ENCODE peak calls at places on chromosome 18, in five cellular contexts. B, Y, S, H and T are unnamed samples.

GRCh38 chr18:40976050-40976449 is 979.0 kb upstream of the PIK3C3 start:
- DNase-seq in Y (no peak), H (no peak), S (no peak), B (no peak), T (no peak)

GRCh38 chr18:47191956-47192355 is 15.8 kb upstream of the IER3IP1 start:
- DNase-seq in B (no peak), Y (peak), S (no peak), H (no peak), T (no peak)

GRCh38 chr18:7476386-7476785 is 90.7 kb upstream of the PTPRM start:
- DNase-seq in S (no peak), H (no peak), B (no peak), Y (no peak), T (no peak)

GRCh38 chr18:49161627-49162026 is 210.9 kb upstream of the SMAD7 start:
- DNase-seq in B (no peak), Y (no peak), S (no peak), H (peak), T (no peak)

GRCh38 chr18:20971886-20972267 is 139.7 kb downstream of the ROCK1 start:
- DNase-seq in H (peak), B (peak), S (peak), Y (peak), T (peak)

GRCh38 chr18:55300469-55301195 is 287.4 kb downstream of the TCF4 start:
- DNase-seq in Y (no peak), H (peak), S (no peak), B (peak), T (peak)

GRCh38 chr18:35526476-35527120 is 28.8 kb upstream of the INO80C start:
- DNase-seq in B (no peak), H (no peak), Y (no peak), S (no peak), T (peak)

GRCh38 chr18:12290086-12290485 is 18.0 kb upstream of the TUBB6 start:
- DNase-seq in Y (no peak), H (no peak), B (no peak), S (no peak), T (no peak)

GRCh38 chr18:52936931-52937330 is 596.9 kb downstream of the DCC start:
- DNase-seq in B (no peak), H (no peak), Y (no peak), S (no peak), T (no peak)

GRCh38 chr18:23054553-23054952 is 80.7 kb upstream of the CABLES1 start:
- DNase-seq in B (no peak), H (no peak), S (no peak), Y (no peak), T (no peak)

GRCh38 chr18:22332590-22332989 is 85.1 kb downstream of the CTAGE1 start:
- DNase-seq in H (no peak), Y (peak), B (peak), S (peak), T (peak)

GRCh38 chr18:44180683-44181082 is 500.0 kb upstream of the SETBP1 start:
- DNase-seq in Y (no peak), S (no peak), H (no peak), B (no peak), T (no peak)

GRCh38 chr18:54392621-54393023 is 34.9 kb downstream of the C18orf54 start:
- DNase-seq in H (peak), B (peak), S (peak), Y (peak), T (peak)

GRCh38 chr18:49682301-49683190 is 120.7 kb downstream of the LIPG start:
- DNase-seq in B (no peak), H (peak), S (no peak), Y (no peak), T (no peak)

GRCh38 chr18:63763831-63764600 is 11.2 kb upstream of the SERPINB7 start:
- DNase-seq in Y (no peak), S (no peak), H (no peak), B (no peak), T (no peak)

GRCh38 chr18:55869965-55870585 is 282.1 kb upstream of the TCF4 start:
- DNase-seq in S (no peak), Y (no peak), B (no peak), H (no peak), T (no peak)

GRCh38 chr18:73880387-73880786 is 267.2 kb downstream of the FBXO15 start:
- DNase-seq in B (no peak), Y (no peak), S (no peak), H (no peak), T (no peak)

GRCh38 chr18:56036673-56037072 is 448.7 kb upstream of the TCF4 start:
- DNase-seq in B (no peak), Y (no peak), H (no peak), S (no peak), T (no peak)

GRCh38 chr18:2351126-2351850 is 220.0 kb downstream of the METTL4 start:
- DNase-seq in Y (no peak), B (no peak), S (no peak), H (no peak), T (no peak)

GRCh38 chr18:55633032-55633431 is 45.0 kb upstream of the TCF4 start:
- DNase-seq in Y (no peak), B (no peak), H (no peak), S (no peak), T (no peak)

GRCh38 chr18:65897292-65897691 is 146.5 kb downstream of the CDH7 start:
- DNase-seq in Y (no peak), H (no peak), S (no peak), B (no peak), T (no peak)

GRCh38 chr18:61574665-61575064 is 241.4 kb downstream of the CDH20 start:
- DNase-seq in H (no peak), S (no peak), Y (no peak), B (no peak), T (no peak)

GRCh38 chr18:36697905-36698304 is 130.9 kb downstream of the TPGS2 start:
- DNase-seq in Y (no peak), S (no peak), B (no peak), H (no peak), T (no peak)

GRCh38 chr18:59957957-59958356 is 58.2 kb downstream of the PMAIP1 start:
- DNase-seq in Y (peak), H (peak), S (no peak), B (peak), T (no peak)

GRCh38 chr18:25279133-25279532 is 72.8 kb downstream of the ZNF521 start:
- DNase-seq in Y (no peak), S (no peak), B (no peak), H (no peak), T (no peak)

GRCh38 chr18:25278415-25278814 is 73.6 kb downstream of the ZNF521 start:
- DNase-seq in Y (no peak), S (no peak), H (no peak), B (no peak), T (no peak)

GRCh38 chr18:25281522-25281921 is 70.4 kb downstream of the ZNF521 start:
- DNase-seq in Y (no peak), H (no peak), S (no peak), B (no peak), T (no peak)

GRCh38 chr18:25279961-25280360 is 72.0 kb downstream of the ZNF521 start:
- DNase-seq in H (no peak), B (no peak), S (no peak), Y (no peak), T (no peak)

DNA sequence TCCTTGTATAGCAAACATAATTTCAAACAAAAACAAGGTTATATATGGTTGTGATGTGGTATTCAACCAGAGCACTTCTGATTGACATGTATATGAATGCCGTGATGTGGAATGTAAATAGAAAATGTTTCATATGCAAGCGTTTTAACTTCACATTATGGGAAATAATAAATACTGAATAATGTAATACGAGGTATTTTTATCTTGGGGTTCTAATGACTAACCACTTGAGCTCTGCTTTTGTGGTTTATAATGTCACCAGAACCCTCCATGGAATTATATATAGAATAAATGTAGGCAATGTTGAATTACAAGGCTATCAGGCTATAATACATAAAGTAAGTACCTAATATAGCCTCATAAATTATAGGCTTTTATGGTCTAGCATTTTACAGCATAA is 72.4 kb downstream of the ZNF521 start:
- DNase-seq in Y (no peak), B (no peak), S (no peak), H (no peak), T (no peak)
- TF ChIP-seq REST in Y (no peak), B (no peak), S (no peak), H (no peak), T (no peak)

DNA sequence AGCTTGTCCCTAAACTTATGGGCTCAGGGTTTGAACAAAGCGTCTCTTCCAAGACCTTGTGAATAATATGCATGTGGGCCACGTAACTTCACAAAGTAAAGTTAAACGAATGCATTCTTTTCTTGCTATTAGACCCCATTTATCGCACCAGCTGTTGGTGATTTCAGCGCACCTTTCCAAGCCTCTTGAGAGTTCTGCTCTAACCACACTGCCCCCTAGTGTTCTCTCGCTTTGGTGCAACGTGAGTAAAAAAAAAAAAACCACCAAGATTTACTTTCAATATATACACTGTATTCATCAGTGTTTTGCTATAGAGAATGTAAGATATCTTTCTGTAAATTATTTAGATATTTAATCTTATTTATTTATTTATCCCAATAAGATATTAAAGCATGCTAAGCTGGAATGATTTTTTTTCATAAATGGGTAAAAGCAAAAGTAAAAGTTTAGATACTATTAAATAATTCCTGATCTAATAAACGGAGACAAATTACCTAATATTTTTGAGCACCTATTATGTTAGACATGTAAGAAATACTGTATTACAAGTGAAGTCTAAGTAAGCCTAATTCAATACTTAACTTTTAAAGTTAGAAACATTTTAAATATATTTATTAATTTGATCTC is 459.5 kb downstream of the DLGAP1 start:
- DNase-seq in B (peak), Y (peak), S (no peak), H (peak), T (peak)
- H3K4me2 ChIP-seq in B (no peak), Y (no peak), S (peak), H (no peak), T (no peak)

DNA sequence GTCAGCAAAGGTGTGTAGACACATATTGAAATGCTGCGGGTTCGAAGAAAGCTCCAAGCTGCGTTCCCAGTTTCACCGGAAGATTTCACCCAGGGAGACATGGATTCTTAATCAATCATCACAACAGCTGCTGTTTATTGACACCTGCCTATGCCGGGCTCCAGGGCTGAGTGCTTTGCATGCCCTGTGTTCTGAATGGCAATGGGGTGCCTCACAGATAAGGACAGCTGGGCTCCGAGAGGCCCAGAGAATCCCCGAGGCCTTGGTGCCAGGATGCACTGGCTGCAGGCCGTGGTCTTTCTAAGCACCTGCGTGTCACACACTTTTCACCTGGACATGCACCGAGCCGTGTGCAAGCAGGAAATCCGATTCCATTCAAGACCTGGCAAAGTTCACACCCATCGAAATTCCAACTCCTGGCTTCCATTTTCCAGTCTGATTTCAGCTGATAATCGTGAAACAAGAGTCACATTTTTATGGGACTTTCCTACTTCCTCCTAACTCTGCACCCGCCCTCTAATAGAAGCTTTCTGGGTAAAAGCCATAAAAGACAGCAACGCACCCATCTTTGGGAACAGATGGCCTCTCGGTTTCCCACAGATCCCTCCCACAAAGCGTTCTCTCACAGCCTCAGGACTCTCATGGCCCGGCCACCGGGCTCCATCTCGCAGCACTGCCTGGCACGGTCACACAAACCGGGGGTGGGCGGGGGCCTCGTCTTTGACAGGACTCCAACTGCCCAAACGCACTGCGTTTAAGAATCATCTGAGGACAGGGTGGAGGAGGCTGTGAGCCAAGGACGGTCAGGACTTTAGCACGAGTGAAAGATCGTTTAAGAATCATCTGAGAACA is 245.6 kb upstream of the SALL3 start:
- DNase-seq in B (no peak), H (no peak), Y (no peak), S (no peak), T (no peak)
- TF ChIP-seq REST in B (no peak), H (no peak), Y (no peak), S (no peak), T (no peak)

DNA sequence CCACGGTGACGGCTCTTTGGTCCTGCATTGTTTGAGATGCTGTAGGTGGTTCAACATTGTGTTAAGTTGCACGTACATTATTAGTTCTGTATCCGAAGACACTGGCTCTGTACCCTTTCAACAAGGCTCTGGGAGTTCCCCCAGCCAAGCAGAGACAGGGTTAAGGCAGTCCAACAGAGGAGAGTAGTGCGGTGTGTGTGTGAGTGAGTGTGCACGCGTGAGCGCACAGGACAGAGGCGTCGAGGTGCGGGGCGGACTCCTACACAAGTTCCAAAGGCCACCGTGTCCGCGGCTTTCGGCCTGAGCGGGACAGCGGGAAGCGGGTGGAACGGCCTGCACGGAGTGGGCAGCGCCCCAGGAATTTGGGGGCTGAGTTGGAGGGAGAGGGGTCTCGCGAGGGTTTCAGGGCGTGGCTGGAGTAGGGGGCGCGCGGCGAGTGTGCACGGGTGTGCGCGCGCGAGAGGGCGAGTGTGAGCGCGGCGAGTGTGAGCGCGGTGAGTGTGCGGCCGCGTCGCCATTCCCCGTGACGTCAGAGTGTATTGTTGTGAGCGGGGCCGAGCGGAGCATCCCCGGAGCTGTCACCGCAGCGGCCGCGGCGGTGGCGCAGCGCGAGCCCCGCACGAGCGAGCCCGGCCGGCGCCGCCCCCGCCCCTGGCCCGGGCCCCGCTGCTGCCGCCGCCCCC is at the start of gene ASXL3:
- DNase-seq in Y (no peak), S (no peak), H (peak), B (no peak), T (peak)
- H3K4me2 ChIP-seq in Y (peak), S (peak), H (peak), B (no peak), T (peak)

DNA sequence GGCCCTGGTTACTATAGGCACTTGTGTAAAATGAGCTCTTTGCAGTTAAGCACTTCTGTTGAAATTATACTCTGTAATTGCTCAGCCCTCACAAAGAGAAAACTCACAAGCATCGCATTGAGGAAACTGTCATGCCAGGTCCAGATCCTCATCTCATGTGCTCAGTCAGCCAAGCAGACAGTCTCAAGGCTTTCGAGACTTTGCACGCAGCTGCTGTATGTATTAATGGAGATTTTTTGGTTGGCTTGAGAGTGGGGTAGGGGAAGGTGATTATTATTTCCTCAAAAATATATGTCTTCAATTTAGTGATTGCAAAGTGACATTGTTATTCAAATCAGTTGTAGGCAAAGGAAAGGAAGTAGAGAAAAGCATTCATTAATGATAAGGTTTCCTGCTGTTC is 32.9 kb upstream of the PHLPP1 start:
- DNase-seq in B (no peak), H (no peak), S (no peak), Y (no peak), T (peak)
- TF ChIP-seq REST in B (no peak), H (no peak), S (no peak), Y (no peak), T (no peak)

GRCh38 chr18:370753-371615 is 103.1 kb upstream of the THOC1 start:
- DNase-seq in B (no peak), H (peak), Y (no peak), S (no peak), T (no peak)
- H3K4me2 ChIP-seq in B (no peak), H (peak), Y (no peak), S (no peak), T (no peak)